ENCODE peak calls at places on chromosomes 16 and 17, in five cellular contexts. D is A549, N is HepG2, U is transverse colon, M is stomach. O is an unnamed sample.

GRCh38 chr17:8941980-8942617 is 23.4 kb downstream of the PIK3R5 start:
- DNase-seq in M (no peak), U (no peak), N (no peak), D (no peak), O (no peak)

GRCh38 chr16:76579277-76579676 is 302.1 kb downstream of the CNTNAP4 start:
- DNase-seq in N (no peak), U (no peak), M (no peak), D (no peak), O (no peak)

GRCh38 chr17:14094676-14095075 is 25.4 kb downstream of the COX10 start:
- DNase-seq in M (no peak), D (no peak), N (no peak), U (no peak), O (no peak)

GRCh38 chr16:69302301-69302700 is 8.8 kb upstream of the VPS4A start:
- DNase-seq in U (no peak), D (no peak), N (no peak), M (no peak), O (no peak)

GRCh38 chr16:51154271-51155171 is 3.5 kb upstream of the SALL1 start:
- DNase-seq in D (no peak), M (no peak), U (no peak), N (no peak), O (no peak)

GRCh38 chr17:49132699-49133364 is at the start of gene B4GALNT2:
- DNase-seq in N (no peak), D (peak), U (peak), M (peak), O (no peak)

GRCh38 chr16:55370762-55371482 is 46.9 kb downstream of the IRX6 start:
- DNase-seq in M (peak), D (peak), N (peak), U (peak), O (no peak)

GRCh38 chr16:49969356-49970030 is 55.5 kb upstream of the CNEP1R1 start:
- DNase-seq in U (no peak), N (peak), M (no peak), D (no peak), O (no peak)

GRCh38 chr17:3602499-3602898 is 6.7 kb downstream of the TRPV1 start:
- DNase-seq in M (no peak), N (peak), D (peak), U (no peak), O (no peak)

GRCh38 chr16:48961546-48961945 is 320.1 kb downstream of the CBLN1 start:
- DNase-seq in U (no peak), N (no peak), M (no peak), D (no peak), O (no peak)

GRCh38 chr17:20925091-20925490 is 117.7 kb downstream of the USP22 start:
- DNase-seq in N (no peak), M (no peak), U (no peak), D (no peak), O (no peak)

GRCh38 chr17:43713494-43714162 is 45.0 kb downstream of the SOST start:
- DNase-seq in U (no peak), D (peak), M (no peak), N (no peak), O (no peak)

GRCh38 chr17:10797848-10798328 is 6.0 kb downstream of the TMEM238L start:
- DNase-seq in M (no peak), D (no peak), N (no peak), U (peak), O (no peak)

GRCh38 chr16:48197294-48197693 is 41.5 kb upstream of the ABCC12 start:
- DNase-seq in N (no peak), D (no peak), U (no peak), M (no peak), O (no peak)

GRCh38 chr16:53817117-53817516 is 113.2 kb downstream of the FTO start:
- DNase-seq in M (no peak), U (no peak), D (peak), N (no peak), O (no peak)

GRCh38 chr16:50198802-50199410 is 45.8 kb downstream of the TENT4B start:
- DNase-seq in N (peak), M (no peak), D (no peak), U (no peak), O (no peak)

GRCh38 chr16:58651965-58652348 is 22.3 kb upstream of the CNOT1 start:
- DNase-seq in U (no peak), D (no peak), M (no peak), N (no peak), O (no peak)

GRCh38 chr16:14371778-14372431 is 258.2 kb downstream of the PARN start:
- DNase-seq in U (no peak), N (no peak), M (no peak), D (no peak), O (no peak)

GRCh38 chr16:1430759-1431496 is at the start of gene PERCC1:
- DNase-seq in D (no peak), N (peak), U (no peak), M (peak), O (no peak)

GRCh38 chr17:7932483-7932891 is 481 bp downstream of the CNTROB start:
- DNase-seq in U (peak), N (peak), M (no peak), D (peak), O (no peak)

GRCh38 chr17:67289174-67289876 is 44.3 kb upstream of the HELZ start:
- DNase-seq in D (no peak), N (no peak), U (peak), M (peak), O (peak)

GRCh38 chr17:33750943-33751701 is 458.0 kb upstream of the ASIC2 start:
- DNase-seq in U (peak), M (peak), D (peak), N (peak), O (no peak)
- TF ChIP-seq EP300 in U (no peak), M (no peak), D (no peak), N (no peak), O (no peak)

DNA sequence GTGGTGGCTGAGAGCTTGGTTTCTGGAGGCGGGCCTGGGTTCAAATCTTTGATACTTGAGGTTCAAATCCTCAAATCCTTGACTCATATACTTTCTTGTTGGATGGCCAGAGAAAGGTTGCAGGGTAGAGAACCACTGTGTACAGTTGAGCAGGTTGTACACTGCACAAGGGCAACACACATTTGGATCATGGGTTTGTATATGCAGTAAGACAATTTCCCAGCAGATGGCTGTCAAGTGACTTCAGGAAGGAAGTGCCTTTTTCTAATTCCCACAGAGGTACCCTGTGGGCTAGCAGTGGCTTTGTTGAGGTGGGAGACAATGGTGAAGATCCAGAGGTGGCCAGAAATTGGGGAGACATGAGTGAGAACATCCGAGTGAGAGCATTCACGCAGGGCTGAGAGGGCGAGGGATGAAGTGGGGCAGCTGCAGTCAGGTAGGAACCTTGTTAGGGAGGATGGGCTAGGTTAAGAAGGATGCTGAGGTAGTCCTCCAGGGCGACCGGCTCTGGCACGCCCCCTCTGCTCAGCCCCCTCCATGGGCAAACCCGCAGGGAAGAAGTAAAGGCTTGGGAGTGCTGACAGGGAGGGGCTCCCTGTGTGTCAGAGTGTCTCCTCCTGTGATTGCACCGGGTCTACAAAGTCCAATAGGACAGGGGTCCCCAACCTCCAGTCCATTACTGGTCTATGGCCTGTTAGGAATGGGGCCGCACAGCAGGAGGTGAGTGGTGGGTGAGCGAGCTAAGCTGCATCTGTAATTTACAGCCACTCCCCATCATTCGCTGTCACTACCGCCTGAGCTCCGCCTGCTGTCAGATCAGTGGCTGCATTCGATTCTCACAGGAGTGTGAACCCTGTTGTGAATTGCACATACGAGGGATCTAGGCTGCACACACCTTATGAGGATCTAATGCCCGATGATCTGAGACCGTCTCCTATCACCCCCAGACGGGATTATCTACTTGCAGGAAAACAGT is 2.7 kb downstream of the C16orf89 start:
- DNase-seq in U (no peak), D (no peak), N (no peak), M (no peak), O (peak)
- TF ChIP-seq EP300 in U (no peak), D (no peak), N (no peak), M (no peak), O (no peak)

DNA sequence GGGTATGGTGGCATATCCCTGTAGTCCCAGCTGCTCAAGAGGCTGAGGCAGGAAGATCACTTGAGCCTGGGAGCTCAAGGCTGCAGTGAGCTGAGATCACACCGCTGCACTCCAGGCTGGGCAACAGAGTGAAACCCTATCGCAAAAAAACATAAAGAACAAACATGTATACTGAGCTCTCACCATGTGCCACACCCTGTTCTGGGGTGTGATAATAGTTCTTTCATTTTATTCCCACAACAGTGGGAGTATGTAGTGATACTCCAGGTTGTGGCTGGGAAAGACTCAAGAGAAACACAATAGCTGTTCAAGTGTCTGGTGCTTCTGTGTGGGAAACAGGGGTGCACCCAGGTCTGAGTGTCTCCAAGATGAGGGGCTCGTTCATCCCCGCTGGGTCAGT is 90.7 kb downstream of the SOCS1 start:
- DNase-seq in D (no peak), U (no peak), M (no peak), N (no peak), O (no peak)
- TF ChIP-seq EP300 in D (no peak), U (no peak), M (no peak), N (no peak), O (no peak)

GRCh38 chr16:81077077-81077940 is at the start of gene C16orf46:
- DNase-seq in N (peak), D (peak), U (peak), M (peak), O (peak)
- TF ChIP-seq EP300 in N (no peak), D (no peak), U (no peak), M (no peak), O (no peak)